ENCODE peak calls at places on chromosomes 3 and 15, in ten cellular contexts. One of them, this sample, is unnamed.

GRCh38 chr3:194489736-194490612 is 3.2 kb upstream of the ATP13A3 start:
- DNase-seq in ovary: no peak
- DNase-seq in WTC11: no peak
- DNase-seq in skeletal muscle cell: no peak
- DNase-seq in activated naive CD4-positive, alpha-beta T cell treated with Interleukin-2 at 50 U/mL for 16 hours: no peak
- DNase-seq in ACHN: no peak
- DNase-seq in SHP77 treated with DMSO at 0.1 percent for 48 hours: no peak
- DNase-seq in NB4: peak
- DNase-seq in right cardiac atrium: no peak
- DNase-seq in AG10803: peak
- DNase-seq in this sample: no peak

GRCh38 chr3:183038764-183039163 is 58.4 kb upstream of the DCUN1D1 start:
- DNase-seq in ovary: no peak
- DNase-seq in WTC11: no peak
- DNase-seq in skeletal muscle cell: no peak
- DNase-seq in activated naive CD4-positive, alpha-beta T cell treated with Interleukin-2 at 50 U/mL for 16 hours: no peak
- DNase-seq in ACHN: no peak
- DNase-seq in SHP77 treated with DMSO at 0.1 percent for 48 hours: no peak
- DNase-seq in NB4: no peak
- DNase-seq in right cardiac atrium: no peak
- DNase-seq in AG10803: no peak
- DNase-seq in this sample: no peak

GRCh38 chr15:38795471-38796245 is 231.0 kb upstream of the RASGRP1 start:
- DNase-seq in ovary: no peak
- DNase-seq in WTC11: no peak
- DNase-seq in skeletal muscle cell: no peak
- DNase-seq in activated naive CD4-positive, alpha-beta T cell treated with Interleukin-2 at 50 U/mL for 16 hours: no peak
- DNase-seq in ACHN: no peak
- DNase-seq in SHP77 treated with DMSO at 0.1 percent for 48 hours: no peak
- DNase-seq in NB4: no peak
- DNase-seq in right cardiac atrium: no peak
- DNase-seq in AG10803: peak
- DNase-seq in this sample: no peak

GRCh38 chr3:51960386-51960785 is 5.2 kb downstream of the GPR62 start:
- DNase-seq in ovary: no peak
- DNase-seq in WTC11: no peak
- DNase-seq in skeletal muscle cell: no peak
- DNase-seq in activated naive CD4-positive, alpha-beta T cell treated with Interleukin-2 at 50 U/mL for 16 hours: no peak
- DNase-seq in ACHN: no peak
- DNase-seq in SHP77 treated with DMSO at 0.1 percent for 48 hours: no peak
- DNase-seq in NB4: no peak
- DNase-seq in right cardiac atrium: peak
- DNase-seq in AG10803: no peak
- DNase-seq in this sample: no peak

GRCh38 chr3:61830111-61830400 is 268.7 kb downstream of the PTPRG start:
- DNase-seq in ovary: no peak
- DNase-seq in WTC11: no peak
- DNase-seq in skeletal muscle cell: no peak
- DNase-seq in activated naive CD4-positive, alpha-beta T cell treated with Interleukin-2 at 50 U/mL for 16 hours: no peak
- DNase-seq in ACHN: no peak
- DNase-seq in SHP77 treated with DMSO at 0.1 percent for 48 hours: no peak
- DNase-seq in NB4: no peak
- DNase-seq in right cardiac atrium: no peak
- DNase-seq in AG10803: no peak
- DNase-seq in this sample: no peak

GRCh38 chr15:36658321-36658720 is 78.9 kb downstream of the CDIN1 start:
- DNase-seq in ovary: no peak
- DNase-seq in WTC11: no peak
- DNase-seq in skeletal muscle cell: no peak
- DNase-seq in activated naive CD4-positive, alpha-beta T cell treated with Interleukin-2 at 50 U/mL for 16 hours: no peak
- DNase-seq in ACHN: no peak
- DNase-seq in SHP77 treated with DMSO at 0.1 percent for 48 hours: no peak
- DNase-seq in NB4: no peak
- DNase-seq in right cardiac atrium: no peak
- DNase-seq in AG10803: peak
- DNase-seq in this sample: no peak

GRCh38 chr15:78932216-78932808 is 12.5 kb downstream of the CTSH start:
- DNase-seq in ovary: no peak
- DNase-seq in WTC11: no peak
- DNase-seq in skeletal muscle cell: no peak
- DNase-seq in activated naive CD4-positive, alpha-beta T cell treated with Interleukin-2 at 50 U/mL for 16 hours: no peak
- DNase-seq in ACHN: no peak
- DNase-seq in SHP77 treated with DMSO at 0.1 percent for 48 hours: no peak
- DNase-seq in NB4: no peak
- DNase-seq in right cardiac atrium: no peak
- DNase-seq in AG10803: no peak
- DNase-seq in this sample: no peak

GRCh38 chr3:196942226-196942914 is at the start of gene NCBP2:
- DNase-seq in ovary: peak
- DNase-seq in WTC11: peak
- DNase-seq in skeletal muscle cell: peak
- DNase-seq in activated naive CD4-positive, alpha-beta T cell treated with Interleukin-2 at 50 U/mL for 16 hours: peak
- DNase-seq in ACHN: peak
- DNase-seq in SHP77 treated with DMSO at 0.1 percent for 48 hours: peak
- DNase-seq in NB4: peak
- DNase-seq in right cardiac atrium: peak
- DNase-seq in AG10803: peak
- DNase-seq in this sample: peak

GRCh38 chr15:90286678-90287077 is 21.2 kb downstream of the NGRN start:
- DNase-seq in ovary: no peak
- DNase-seq in WTC11: no peak
- DNase-seq in skeletal muscle cell: no peak
- DNase-seq in activated naive CD4-positive, alpha-beta T cell treated with Interleukin-2 at 50 U/mL for 16 hours: peak
- DNase-seq in ACHN: peak
- DNase-seq in SHP77 treated with DMSO at 0.1 percent for 48 hours: no peak
- DNase-seq in NB4: peak
- DNase-seq in right cardiac atrium: no peak
- DNase-seq in AG10803: peak
- DNase-seq in this sample: no peak